ENCODE peak calls at places on chromosomes 4 and X, in seven cellular contexts. P, T, F, N, K, Z and Y are unnamed samples.

GRCh38 chr4:125388653-125389052 is 73.9 kb downstream of the FAT4 start:
- DNase-seq in F (no peak), K (no peak), N (no peak), P (no peak), T (no peak), Z (no peak), Y (no peak)

GRCh38 chr4:89287945-89288344 is 19.7 kb downstream of the GPRIN3 start:
- DNase-seq in P (no peak), N (peak), Z (no peak), T (no peak), F (no peak), K (no peak), Y (no peak)

GRCh38 chrX:49270249-49270921 is 792 bp downstream of the PPP1R3F start:
- DNase-seq in K (peak), F (no peak), T (no peak), P (peak), N (no peak), Z (no peak), Y (no peak)

GRCh38 chr4:10354225-10354624 is 103.0 kb downstream of the ZNF518B start:
- DNase-seq in Z (no peak), T (no peak), K (no peak), F (no peak), N (no peak), P (no peak), Y (no peak)

GRCh38 chr4:144968606-144969005 is 129.4 kb downstream of the ANAPC10 start:
- DNase-seq in T (no peak), N (no peak), Z (no peak), P (no peak), F (no peak), K (no peak), Y (no peak)

GRCh38 chr4:85681194-85681803 is 206.3 kb downstream of the ARHGAP24 start:
- DNase-seq in Z (no peak), P (no peak), K (no peak), N (no peak), F (no peak), T (no peak), Y (no peak)

GRCh38 chr4:132071815-132072214 is 1077.3 kb upstream of the PCDH10 start:
- DNase-seq in Z (no peak), N (no peak), T (no peak), K (no peak), P (no peak), F (no peak), Y (no peak)

GRCh38 chr4:181592221-181592745 is 650.9 kb upstream of the TENM3 start:
- DNase-seq in Z (no peak), T (no peak), F (no peak), K (no peak), P (no peak), N (no peak), Y (no peak)

GRCh38 chrX:139642241-139642927 is 65.6 kb downstream of the MCF2 start:
- DNase-seq in F (peak), Z (peak), N (peak), K (no peak), T (no peak), P (no peak), Y (peak)

GRCh38 chr4:103498161-103499070 is 221.4 kb downstream of the TACR3 start:
- DNase-seq in T (no peak), K (no peak), Z (no peak), N (no peak), P (no peak), F (no peak), Y (no peak)

GRCh38 chrX:133608406-133608805 is 193.1 kb upstream of the GPC4 start:
- DNase-seq in F (no peak), P (no peak), T (no peak), Z (no peak), K (no peak), N (no peak), Y (no peak)

GRCh38 chr4:18366762-18367358 is 345.3 kb upstream of the LCORL start:
- DNase-seq in F (no peak), T (no peak), P (peak), N (no peak), K (no peak), Z (peak), Y (peak)

GRCh38 chrX:74890676-74891430 is 34.4 kb downstream of the NEXMIF start:
- DNase-seq in T (no peak), P (peak), F (no peak), Z (no peak), K (no peak), N (no peak), Y (no peak)

GRCh38 chr4:8829584-8829983 is 42.1 kb downstream of the HMX1 start:
- DNase-seq in P (no peak), T (no peak), F (no peak), Z (no peak), N (no peak), K (no peak), Y (no peak)

GRCh38 chrX:118644378-118644777 is 83.0 kb upstream of the IL13RA1 start:
- DNase-seq in P (peak), F (no peak), Z (no peak), N (no peak), K (no peak), T (no peak), Y (no peak)

GRCh38 chr4:182578402-182578801 is 335.2 kb downstream of the TENM3 start:
- DNase-seq in K (no peak), F (no peak), T (no peak), P (no peak), N (no peak), Z (no peak), Y (no peak)

GRCh38 chr4:34170941-34171340 is 2073.4 kb downstream of the ARAP2 start:
- DNase-seq in Z (no peak), T (no peak), P (no peak), K (no peak), F (no peak), N (no peak), Y (no peak)

GRCh38 chr4:121243476-121243875 is 79.4 kb upstream of the TNIP3 start:
- DNase-seq in Z (no peak), N (no peak), T (no peak), P (no peak), K (no peak), F (no peak), Y (no peak)

GRCh38 chrX:70244881-70245280 is 10.4 kb downstream of the AWAT1 start:
- DNase-seq in K (no peak), N (no peak), T (no peak), P (no peak), F (no peak), Z (no peak), Y (no peak)

GRCh38 chr4:124334119-124334518 is 378.4 kb downstream of the ANKRD50 start:
- DNase-seq in F (no peak), N (no peak), P (peak), K (no peak), Z (peak), T (no peak), Y (peak)

GRCh38 chrX:8083276-8083675 is 87.8 kb downstream of the VCX2 start:
- DNase-seq in T (no peak), K (no peak), P (no peak), F (no peak), Z (no peak), N (no peak), Y (no peak)

GRCh38 chrX:72086995-72087394 is 44.7 kb downstream of the RTL5 start:
- DNase-seq in T (no peak), N (no peak), F (no peak), P (no peak), Z (no peak), K (no peak), Y (no peak)

DNA sequence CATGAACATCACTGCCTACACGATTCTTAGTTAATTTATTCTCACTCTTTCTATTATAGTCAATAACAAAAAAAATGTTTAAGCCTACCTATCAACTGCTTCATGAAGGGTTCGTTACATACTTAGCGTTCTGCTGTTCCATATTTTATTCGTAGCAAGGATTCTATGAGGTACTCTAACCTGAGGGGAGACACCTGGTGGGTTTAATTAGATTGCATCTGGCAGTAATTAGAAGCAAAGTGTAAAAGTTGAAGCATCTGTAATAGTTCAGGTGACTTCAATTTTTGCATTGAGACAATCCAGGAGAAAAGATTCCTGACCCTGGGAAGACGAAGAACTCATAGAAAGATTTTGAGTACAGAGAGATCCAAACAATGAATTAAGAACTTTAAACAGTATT is 1655.8 kb upstream of the TENM3 start:
- DNase-seq in F (no peak), P (no peak), T (no peak), Z (no peak), K (no peak), N (no peak), Y (no peak)
- TF ChIP-seq CTCF in F (peak), P (no peak), T (peak), Z (peak), K (no peak), N (no peak), Y (no peak)

GRCh38 chr4:13543091-13543581 is 1.2 kb downstream of the NKX3-2 start:
- DNase-seq in P (peak), K (no peak), F (no peak), T (no peak), N (no peak), Z (peak), Y (peak)
- H3K27ac ChIP-seq in P (no peak), K (no peak), F (no peak), T (no peak), N (no peak), Z (no peak), Y (no peak)

DNA sequence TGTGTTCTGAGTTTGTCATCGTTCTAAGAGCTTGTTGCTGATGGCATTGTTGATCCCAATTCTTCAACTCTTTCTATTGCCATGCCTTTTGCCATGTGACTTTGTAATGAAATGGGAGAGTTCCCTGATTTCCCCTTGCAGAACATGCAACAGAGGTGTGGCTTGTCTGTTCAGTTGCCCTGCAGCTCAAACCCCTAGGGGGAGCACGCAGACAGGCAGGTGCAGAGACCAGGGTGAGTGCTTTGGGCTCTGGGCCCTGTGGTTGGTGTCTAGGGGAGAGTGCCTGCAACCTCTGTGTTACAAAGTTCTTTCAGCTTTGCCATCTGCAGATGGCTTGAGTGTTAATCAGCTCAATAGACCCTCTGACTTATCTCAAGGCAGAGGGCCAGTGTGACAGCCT is 332.7 kb downstream of the MID1IP1 start:
- DNase-seq in K (no peak), P (no peak), N (no peak), F (peak), Z (peak), T (no peak), Y (peak)
- TF ChIP-seq CTCF in K (no peak), P (peak), N (peak), F (peak), Z (peak), T (no peak), Y (peak)

DNA sequence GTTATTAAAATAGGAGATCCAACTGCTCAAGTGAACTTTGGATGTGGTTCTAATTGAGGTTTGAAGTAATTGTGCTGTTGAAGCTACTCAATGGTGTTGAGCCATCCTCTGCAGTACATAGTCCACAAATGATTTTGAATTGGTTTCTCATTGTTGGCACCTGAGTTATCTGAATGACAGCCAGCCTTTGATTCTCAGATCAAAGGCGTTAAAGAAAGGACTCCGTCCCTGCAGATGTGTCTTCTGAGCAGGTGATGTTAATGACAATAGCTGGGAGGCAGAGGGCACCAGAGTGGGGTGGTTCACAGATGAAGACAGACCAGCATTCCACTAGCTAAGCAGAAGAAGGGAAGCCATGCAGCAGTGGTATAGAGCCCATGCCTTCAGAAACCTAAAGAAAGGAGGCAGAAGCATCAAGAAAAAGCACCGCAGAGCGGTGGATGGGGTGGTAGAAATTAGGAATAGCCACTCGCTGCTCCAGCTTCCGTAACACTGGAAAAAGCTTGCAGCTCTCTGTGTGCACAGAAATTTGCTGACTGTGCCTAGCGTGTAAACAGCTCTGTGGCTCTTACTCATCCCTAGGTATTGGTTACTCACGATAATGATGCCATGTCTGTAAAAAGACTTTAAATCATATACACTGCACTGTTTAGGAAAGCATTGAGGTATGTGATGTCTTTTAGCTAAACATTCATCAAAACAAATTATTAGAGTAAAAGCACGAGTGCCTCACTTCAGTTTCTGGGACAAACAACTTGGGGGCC is 79.2 kb upstream of the CLCN4 start:
- DNase-seq in Z (no peak), P (no peak), T (no peak), K (no peak), F (no peak), N (no peak), Y (no peak)
- H3K27ac ChIP-seq in Z (no peak), P (no peak), T (no peak), K (no peak), F (no peak), N (no peak), Y (no peak)

DNA sequence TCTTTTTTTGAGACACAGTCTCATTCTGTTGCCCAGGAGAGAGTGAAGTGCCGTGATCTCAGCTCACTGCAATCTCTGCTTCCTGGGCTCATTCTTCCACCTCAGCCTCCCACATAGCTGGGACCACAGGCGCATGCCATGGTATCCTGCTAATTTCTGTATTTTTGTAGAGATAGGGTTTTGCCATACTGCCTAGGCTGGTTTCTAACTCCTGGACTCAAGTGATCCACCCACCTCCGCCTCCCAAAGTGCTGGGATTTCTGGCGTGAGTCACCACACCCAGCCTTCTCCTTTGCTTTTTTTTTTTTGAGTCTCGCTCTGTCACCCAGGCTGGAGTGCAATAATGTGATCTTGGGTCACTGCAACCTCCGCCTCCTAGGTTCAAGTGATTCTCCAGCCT is 94.1 kb downstream of the PDS5A start:
- DNase-seq in P (no peak), T (no peak), K (no peak), Z (no peak), F (no peak), N (no peak), Y (no peak)
- TF ChIP-seq CTCF in P (no peak), T (no peak), K (no peak), Z (no peak), F (no peak), N (no peak), Y (no peak)

GRCh38 chr4:40246938-40247337 is 50.1 kb downstream of the RHOH start:
- DNase-seq in P (no peak), T (no peak), K (no peak), Z (no peak), N (no peak), F (no peak), Y (no peak)
- H3K27ac ChIP-seq in P (no peak), T (no peak), K (no peak), Z (no peak), N (no peak), F (no peak), Y (no peak)

GRCh38 chr4:154349829-154350228 is 141.8 kb downstream of the DCHS2 start:
- DNase-seq in P (no peak), N (no peak), F (no peak), T (no peak), Z (no peak), K (no peak), Y (no peak)
- TF ChIP-seq CTCF in P (peak), N (peak), F (peak), T (peak), Z (peak), K (no peak), Y (peak)

DNA sequence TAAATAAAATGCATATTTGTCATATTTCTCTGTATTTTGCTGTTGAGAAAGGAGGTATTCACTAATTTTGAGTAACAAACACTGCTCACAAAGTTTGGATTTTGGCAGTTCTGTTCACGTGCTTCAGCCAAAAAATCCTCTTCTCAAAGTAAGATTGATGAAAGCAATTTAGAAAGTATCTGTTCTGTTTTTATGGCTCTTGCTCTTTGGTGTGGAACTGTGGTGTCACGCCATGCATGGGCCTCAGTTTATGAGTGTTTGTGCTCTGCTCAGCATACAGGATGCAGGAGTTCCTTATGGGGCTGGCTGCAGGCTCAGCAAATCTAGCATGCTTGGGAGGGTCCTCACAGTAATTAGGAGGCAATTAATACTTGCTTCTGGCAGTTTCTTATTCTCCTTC is 3.3 kb downstream of the HTT start:
- DNase-seq in T (no peak), P (no peak), Z (no peak), N (no peak), K (no peak), F (no peak), Y (no peak)
- H3K27ac ChIP-seq in T (no peak), P (no peak), Z (no peak), N (no peak), K (no peak), F (no peak), Y (no peak)

GRCh38 chr4:147136783-147137182 is 191.1 kb upstream of the TTC29 start:
- DNase-seq in T (no peak), N (no peak), Z (no peak), F (no peak), P (no peak), K (no peak), Y (no peak)
- TF ChIP-seq CTCF in T (no peak), N (no peak), Z (no peak), F (no peak), P (no peak), K (no peak), Y (no peak)